ENCODE peak calls at places on chromosomes 6 and 20, in eight cellular contexts. Z, S, K, F, O, I, W and M are unnamed samples.

GRCh38 chr20:63791497-63792156 is 39.4 kb downstream of the ZBTB46 start:
- DNase-seq in O (peak; percentile 24), K (no peak), F (no peak), I (no peak), Z (no peak), S (no peak), W (no peak), M (no peak)

GRCh38 chr20:57619053-57619831 is 984 bp downstream of the ZBP1 start:
- DNase-seq in I (no peak), W (no peak), F (peak; percentile 93), S (peak; percentile 93), Z (no peak), O (no peak), K (no peak), M (no peak)

GRCh38 chr20:51660741-51661608 is 107.2 kb downstream of the ATP9A start:
- DNase-seq in I (peak; percentile 12), Z (no peak), S (peak; percentile 10), F (no peak), W (peak; percentile 78), K (no peak), O (peak; percentile 69), M (peak; percentile 99)

GRCh38 chr6:118645395-118645794 is 6.0 kb downstream of the CEP85L start:
- DNase-seq in I (no peak), W (peak; percentile 19), O (no peak), K (no peak), S (no peak), Z (no peak), F (no peak), M (no peak)

GRCh38 chr6:23890543-23891227 is 235.3 kb upstream of the NRSN1 start:
- DNase-seq in W (peak; percentile 41), I (peak; percentile 16), K (no peak), F (no peak), S (no peak), Z (no peak), O (peak; percentile 13), M (no peak)

GRCh38 chr6:42021847-42022754 is 28.2 kb upstream of the TAF8 start:
- DNase-seq in F (no peak), W (no peak), O (no peak), K (no peak), Z (no peak), S (peak; percentile 70), I (no peak), M (no peak)

GRCh38 chr6:23174781-23175361 is 605.5 kb downstream of the HDGFL1 start:
- DNase-seq in W (peak; percentile 93), I (peak; percentile 59), O (peak; percentile 92), Z (no peak), S (no peak), K (no peak), F (no peak), M (peak; percentile 82)

GRCh38 chr6:38906582-38906981 is 142.0 kb upstream of the GLP1R start:
- DNase-seq in F (no peak), I (no peak), O (no peak), Z (no peak), W (no peak), K (no peak), S (no peak), M (no peak)

GRCh38 chr6:147654103-147654845 is 145.8 kb downstream of the SAMD5 start:
- DNase-seq in K (no peak), W (no peak), F (no peak), Z (no peak), S (no peak), I (no peak), O (no peak), M (no peak)

GRCh38 chr6:160276126-160276525 is 17.5 kb upstream of the SLC22A2 start:
- DNase-seq in S (no peak), F (no peak), Z (no peak), I (no peak), O (no peak), K (no peak), W (no peak), M (no peak)

GRCh38 chr6:149862901-149863595 is 1.1 kb downstream of the LRP11 start:
- DNase-seq in F (no peak), O (peak; percentile 66), K (peak; percentile 81), W (peak; percentile 63), Z (peak; percentile 77), I (no peak), S (peak; percentile 50), M (no peak)

GRCh38 chr6:35084511-35085203 is 56.5 kb downstream of the TCP11 start:
- DNase-seq in K (no peak), O (no peak), S (no peak), Z (peak; percentile 16), W (no peak), I (no peak), F (no peak), M (no peak)

GRCh38 chr6:89353702-89354392 is 1.3 kb upstream of the UBE2J1 start:
- DNase-seq in O (no peak), K (no peak), F (no peak), I (no peak), S (peak; percentile 83), Z (no peak), W (no peak), M (no peak)

GRCh38 chr6:6688283-6688682 is 99.8 kb downstream of the LY86 start:
- DNase-seq in Z (no peak), O (no peak), W (peak; percentile 20), I (no peak), K (no peak), F (no peak), S (peak; percentile 43), M (no peak)

GRCh38 chr6:6684365-6684833 is 95.9 kb downstream of the LY86 start:
- DNase-seq in F (peak; percentile 99), K (no peak), S (peak; percentile 95), Z (no peak), W (no peak), I (no peak), O (no peak), M (no peak)

GRCh38 chr6:6685249-6685667 is 96.7 kb downstream of the LY86 start:
- DNase-seq in O (peak; percentile 16), W (no peak), I (no peak), F (peak; percentile 32), K (no peak), S (peak; percentile 61), Z (no peak), M (no peak)

GRCh38 chr6:6686748-6687601 is 98.5 kb downstream of the LY86 start:
- DNase-seq in S (no peak), W (peak; percentile 74), I (peak; percentile 78), F (no peak), O (peak; percentile 81), Z (peak; percentile 99), K (peak; percentile 96), M (no peak)

DNA sequence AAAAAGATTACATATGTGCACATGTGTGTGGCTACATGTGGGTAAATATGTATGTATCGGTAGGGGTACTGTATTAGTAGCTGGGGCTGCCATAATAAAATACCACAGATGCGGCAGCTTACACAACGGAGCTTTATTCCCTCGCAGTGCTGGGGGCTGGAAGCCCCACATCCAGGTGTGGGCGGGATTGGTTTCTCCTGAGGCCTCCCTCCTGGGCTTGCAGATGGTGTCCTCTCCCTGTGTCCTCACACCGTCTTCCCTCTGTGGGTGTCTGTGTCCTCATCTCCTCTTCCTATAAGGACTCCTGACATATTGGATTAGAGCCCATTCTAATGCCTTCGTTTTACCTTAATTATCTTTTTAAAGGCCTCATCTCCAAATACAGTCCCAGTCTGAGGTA is 97.7 kb downstream of the LY86 start:
- DNase-seq in S (no peak), K (no peak), O (no peak), I (no peak), Z (no peak), F (no peak), W (no peak), M (no peak)
- H3K4me3 ChIP-seq in S (no peak overlapping the region), K (no peak overlapping the region), O (no peak overlapping the region), I (no peak overlapping the region), Z (no peak overlapping the region), F (no peak overlapping the region), W (no peak overlapping the region), M (no peak overlapping the region)

GRCh38 chr6:43953256-43953655 is 174.0 kb downstream of the MRPL14 start:
- DNase-seq in O (no peak), K (no peak), S (no peak), W (no peak), F (no peak), I (no peak), Z (no peak), M (no peak)

GRCh38 chr6:43951063-43951755 is 176.0 kb downstream of the MRPL14 start:
- DNase-seq in W (peak; percentile 32), O (peak; percentile 76), I (no peak), K (no peak), Z (peak; percentile 85), S (peak; percentile 32), F (no peak), M (no peak)

GRCh38 chr6:43951756-43952675 is 175.2 kb downstream of the MRPL14 start:
- DNase-seq in W (no peak), Z (no peak), S (no peak), K (no peak), O (no peak), F (no peak), I (no peak), M (no peak)

GRCh38 chr6:43953794-43954310 is 173.4 kb downstream of the MRPL14 start:
- DNase-seq in S (no peak), O (peak; percentile 42), Z (no peak), I (no peak), K (no peak), F (no peak), W (peak; percentile 33), M (no peak)

DNA sequence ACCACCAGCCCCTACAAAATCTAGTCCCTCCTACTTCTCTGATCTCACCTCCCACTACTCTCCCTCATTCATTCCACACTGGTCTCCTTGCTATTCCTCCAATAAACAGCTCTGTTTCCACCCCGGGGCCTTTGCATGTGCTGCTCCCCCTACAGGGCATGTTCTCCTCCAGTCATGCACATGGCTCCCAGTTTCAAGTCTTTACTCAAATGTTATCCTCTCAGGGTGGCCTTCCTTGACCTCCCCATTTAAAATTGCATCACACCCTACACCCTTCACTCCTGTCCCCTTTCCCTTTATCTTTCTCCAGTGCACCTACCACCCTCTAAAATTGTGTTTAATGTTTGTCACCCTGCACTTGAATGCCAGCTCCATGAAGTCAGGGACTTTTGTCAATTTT is 174.5 kb downstream of the MRPL14 start:
- DNase-seq in O (no peak), F (no peak), I (no peak), S (peak; percentile 28), K (no peak), W (peak; percentile 33), Z (no peak), M (no peak)
- TF ChIP-seq CTCF in O (peak; percentile 21), F (peak; percentile 17), I (no peak), S (peak; percentile 27), K (peak; percentile 28), W (peak; percentile 29), Z (no peak), M (peak; percentile 38)

GRCh38 chr6:26593278-26594127 is 3.2 kb upstream of the ABT1 start:
- DNase-seq in K (no peak), Z (no peak), S (no peak), O (no peak), I (no peak), W (no peak), F (no peak), M (no peak)
- H3K4me3 ChIP-seq in K (no peak overlapping the region), Z (no peak overlapping the region), S (no peak overlapping the region), O (no peak overlapping the region), I (no peak overlapping the region), W (no peak overlapping the region), F (no peak overlapping the region), M (no peak overlapping the region)

DNA sequence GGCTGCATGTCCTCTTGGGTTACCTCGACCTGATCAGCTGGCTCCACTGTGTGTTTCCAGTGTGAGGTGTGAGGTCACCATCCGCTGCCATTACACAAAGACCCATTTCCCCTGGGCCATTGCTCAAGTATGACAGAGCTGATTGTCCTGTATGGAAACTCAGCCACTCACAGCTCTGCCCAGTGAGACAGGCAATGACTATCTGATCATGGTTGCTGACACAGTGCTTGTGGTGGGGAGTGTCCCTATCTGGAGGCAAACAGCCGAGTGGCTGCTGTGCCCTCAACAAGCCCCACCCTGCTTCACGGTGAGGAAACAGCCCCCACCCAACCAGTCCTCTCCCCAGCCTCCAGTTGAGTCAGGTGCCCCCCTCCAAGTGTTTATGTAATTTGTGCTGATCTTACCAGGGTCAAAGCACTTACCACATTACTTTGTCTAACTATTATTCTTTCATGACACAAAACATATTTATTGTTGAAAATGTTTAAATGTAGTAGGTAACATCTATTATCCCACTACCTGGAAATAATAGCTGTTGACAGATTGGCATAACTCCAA is 11.7 kb upstream of the MAPK13 start:
- DNase-seq in S (no peak), K (no peak), I (no peak), Z (peak; percentile 61), F (no peak), W (peak; percentile 48), O (no peak), M (no peak)
- TF ChIP-seq CTCF in S (no peak), K (no peak), I (no peak), Z (no peak), F (no peak), W (no peak), O (no peak), M (no peak)